ENCODE peak calls at places on chromosomes 7 and 10, in four cellular contexts. B, Z, I and X are unnamed samples. For H3K27me3, the result is how much of the 10 kb centered on the place peaks cover.

GRCh38 chr7:88299126-88299525 is 7.6 kb downstream of the STEAP4 start:
- DNase-seq in Z (no peak), I (no peak), B (no peak), X (no peak)

GRCh38 chr7:66250711-66251110 is 45.6 kb downstream of the TPST1 start:
- DNase-seq in B (no peak), Z (no peak), I (peak), X (no peak)

GRCh38 chr10:49174261-49174925 is 13.8 kb downstream of the TMEM273 start:
- DNase-seq in Z (no peak), I (no peak), B (no peak), X (no peak)

GRCh38 chr10:87038786-87039185 is 18.7 kb downstream of the FAM25A start:
- DNase-seq in I (no peak), Z (peak), B (no peak), X (no peak)

GRCh38 chr7:70134029-70134445 is 535.8 kb downstream of the AUTS2 start:
- DNase-seq in Z (no peak), B (no peak), I (no peak), X (no peak)

GRCh38 chr10:21524526-21525366 is 736 bp downstream of the SKIDA1 start:
- DNase-seq in I (peak), Z (no peak), B (no peak), X (no peak)

GRCh38 chr10:124093076-124093773 is at the start of gene CHST15:
- DNase-seq in B (peak), Z (peak), I (peak), X (peak)

GRCh38 chr7:30225863-30226361 is 58.5 kb upstream of the ZNRF2 start:
- DNase-seq in I (peak), B (peak), Z (peak), X (peak)

GRCh38 chr7:143279186-143280098 is 5.3 kb upstream of the TMEM139 start:
- DNase-seq in Z (no peak), B (no peak), I (peak), X (no peak)

GRCh38 chr10:62618576-62619408 is 185.7 kb upstream of the ADO start:
- DNase-seq in Z (peak), I (peak), B (peak), X (peak)

GRCh38 chr10:54559498-54559897 is 241.5 kb downstream of the PCDH15 start:
- DNase-seq in I (no peak), B (no peak), Z (no peak), X (no peak)

GRCh38 chr7:103951311-103951710 is 38.1 kb downstream of the RELN start:
- DNase-seq in B (no peak), Z (no peak), I (no peak), X (no peak)

GRCh38 chr7:73824986-73825385 is 5.8 kb upstream of the CLDN4 start:
- DNase-seq in I (no peak), Z (peak), B (no peak), X (no peak)

DNA sequence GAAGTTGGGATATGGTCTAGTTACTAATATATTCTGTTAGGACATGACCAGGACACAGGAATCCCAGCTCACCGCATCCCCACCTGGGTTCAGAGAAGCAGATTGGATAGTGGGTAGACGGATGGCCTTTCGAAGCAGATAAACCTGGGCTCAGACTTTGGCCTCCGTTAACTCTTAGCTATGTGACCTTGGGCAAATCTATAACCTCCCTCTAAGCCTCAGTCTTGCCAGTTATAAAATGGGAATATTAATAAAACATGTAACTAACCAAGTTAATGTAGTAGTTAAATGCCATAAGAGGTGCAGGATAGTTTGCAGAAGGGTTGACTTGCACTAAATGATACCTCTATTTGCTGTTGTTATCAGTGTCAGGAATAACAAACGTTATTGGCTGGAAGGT is 127.6 kb upstream of the JCAD start:
- DNase-seq in I (no peak), Z (no peak), B (no peak), X (no peak)
- H3K4me3 ChIP-seq in I (no peak), Z (no peak), B (no peak), X (no peak)

GRCh38 chr7:149880871-149881301 is 7.1 kb downstream of the ATP6V0E2 start:
- DNase-seq in Z (no peak), I (peak), B (no peak), X (peak)
- H3K27ac ChIP-seq in Z (no peak), I (no peak), B (no peak), X (no peak)

DNA sequence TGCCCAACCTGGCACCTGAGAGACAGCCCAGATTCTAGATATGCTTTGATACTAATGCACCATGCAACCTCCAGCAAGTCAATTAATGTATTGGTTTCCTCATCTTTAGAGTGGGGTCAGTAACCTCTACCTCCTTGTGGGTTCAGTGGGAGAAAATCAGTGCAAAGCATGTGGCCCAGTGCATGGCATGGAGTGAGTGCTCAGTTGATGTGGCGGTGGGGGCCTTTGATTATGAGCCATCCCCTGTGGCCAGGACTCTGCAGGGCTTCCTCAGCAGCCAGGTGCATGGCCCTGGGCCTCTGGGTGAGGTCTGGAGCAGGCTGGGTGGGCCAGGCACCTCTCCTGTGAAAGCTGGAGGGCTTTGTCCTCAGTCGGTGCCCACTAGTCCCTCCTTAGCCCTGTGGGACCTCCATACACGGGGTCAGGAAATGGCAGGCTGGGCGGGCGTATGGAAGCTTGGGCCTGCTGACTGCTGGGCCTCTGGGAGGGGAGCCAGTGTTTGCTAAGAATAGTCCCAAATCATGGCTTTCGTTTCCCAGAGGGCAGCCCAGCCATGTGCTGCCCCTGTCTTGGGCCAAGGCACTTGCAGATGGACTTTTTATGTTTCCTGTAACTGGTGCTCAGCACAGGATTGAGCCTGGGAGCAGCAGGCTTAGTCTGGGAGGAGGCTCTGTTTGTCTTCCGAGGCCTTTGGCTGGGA is 3.4 kb downstream of the PALD1 start:
- DNase-seq in I (no peak), B (peak), Z (no peak), X (peak)
- H3K27me3 ChIP-seq in I (under half), B (under half), Z (under half), X (under half)

GRCh38 chr7:22572937-22573336 is 72.9 kb upstream of the STEAP1B start:
- DNase-seq in Z (no peak), B (no peak), I (no peak), X (no peak)
- H3K4me3 ChIP-seq in Z (no peak), B (no peak), I (no peak), X (no peak)

DNA sequence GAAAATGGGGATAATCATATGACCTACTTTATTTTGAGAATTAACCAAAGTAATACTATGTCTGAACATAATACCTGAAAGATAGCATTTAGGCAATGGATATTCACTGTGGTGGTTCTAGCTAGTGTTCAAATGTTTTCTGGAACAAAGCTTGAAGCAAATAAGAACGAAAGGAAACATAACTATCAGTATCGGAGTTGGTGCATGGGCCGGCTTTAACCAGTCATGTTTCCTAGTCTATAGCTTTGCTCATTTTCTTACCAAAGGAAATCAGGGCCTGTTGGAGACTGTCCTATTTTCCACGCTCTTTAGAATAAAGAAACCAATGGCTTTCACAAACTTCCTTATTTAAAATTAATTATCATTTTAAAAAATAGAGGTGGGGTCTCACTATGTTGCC is 8.9 kb downstream of the IL2RA start:
- DNase-seq in I (no peak), B (no peak), Z (no peak), X (no peak)
- H3K27ac ChIP-seq in I (no peak), B (no peak), Z (peak), X (peak)

DNA sequence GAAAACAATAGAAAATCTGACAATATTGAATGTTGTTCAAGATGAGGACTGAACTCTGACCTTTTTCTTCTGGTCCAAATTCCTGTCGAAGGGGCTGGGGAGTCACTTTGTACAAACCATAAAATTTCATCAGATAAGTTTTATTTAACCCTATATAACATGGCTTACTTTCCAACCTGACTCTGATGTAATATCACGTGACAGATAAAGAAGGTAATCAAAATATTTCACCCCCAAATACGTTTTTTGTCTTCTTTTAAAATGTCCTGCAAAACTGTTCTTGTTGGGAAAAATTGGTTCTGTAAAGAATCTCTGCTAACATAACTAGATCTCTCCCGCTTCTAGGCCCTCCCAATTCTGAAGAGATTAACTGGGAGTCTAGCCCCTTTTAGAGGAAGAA is 90.9 kb upstream of the MDFIC start:
- DNase-seq in I (no peak), Z (no peak), B (no peak), X (no peak)
- H3K27me3 ChIP-seq in I (under half), Z (under half), B (under half), X (under half)

GRCh38 chr10:31028076-31028475 is 3.6 kb downstream of the ZNF438 start:
- DNase-seq in I (no peak), B (no peak), Z (no peak), X (no peak)

GRCh38 chr10:31031666-31032514 is at the start of gene ZNF438:
- DNase-seq in Z (peak), B (peak), I (peak), X (peak)

GRCh38 chr10:31031205-31031665 is 430 bp downstream of the ZNF438 start:
- DNase-seq in Z (no peak), I (no peak), B (no peak), X (no peak)

GRCh38 chr10:31030800-31031199 is 865 bp downstream of the ZNF438 start:
- DNase-seq in Z (no peak), B (no peak), I (no peak), X (no peak)

DNA sequence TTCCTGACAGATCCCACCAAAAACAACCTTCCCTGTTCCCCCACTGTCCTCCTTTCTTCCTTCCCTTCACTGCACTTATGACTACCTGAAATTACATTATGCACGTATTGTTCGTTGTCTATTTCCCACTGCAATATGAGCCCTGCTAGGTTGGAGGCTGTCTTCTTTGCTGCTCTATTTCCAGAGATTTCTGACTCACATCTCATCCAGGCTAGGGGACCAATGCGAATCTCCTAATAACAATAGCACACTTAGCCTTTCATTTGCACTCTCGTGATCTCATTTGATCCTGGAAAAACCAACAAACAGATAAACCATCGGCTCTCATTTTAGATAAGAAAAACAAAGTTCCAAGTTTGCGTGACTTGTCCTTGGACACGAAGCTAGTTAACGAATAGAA is 1.4 kb downstream of the ZNF438 start:
- DNase-seq in B (no peak), Z (no peak), I (peak), X (no peak)
- H3K4me3 ChIP-seq in B (no peak), Z (no peak), I (no peak), X (no peak)

DNA sequence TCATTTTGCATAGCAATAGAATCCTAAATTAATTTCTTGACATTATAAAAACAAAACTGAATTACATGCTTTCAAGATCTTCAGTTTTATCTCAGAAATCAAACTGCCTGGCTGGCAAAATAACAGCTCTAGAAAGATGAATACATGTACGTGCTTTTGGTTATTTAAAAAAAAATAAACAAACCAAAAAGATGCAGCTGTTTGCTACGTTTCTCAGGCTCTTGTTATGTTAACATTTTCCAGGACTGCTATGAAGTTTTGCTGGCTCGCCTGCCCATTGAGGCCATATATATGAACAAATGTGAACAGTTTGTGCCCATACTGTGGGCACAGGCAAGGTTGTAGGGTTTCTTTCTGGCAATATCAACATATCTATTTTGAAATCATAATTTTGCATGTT is 86.6 kb downstream of the ODAD2 start:
- DNase-seq in Z (no peak), I (no peak), B (no peak), X (no peak)
- H3K27ac ChIP-seq in Z (no peak), I (no peak), B (no peak), X (no peak)

GRCh38 chr7:139536158-139536557 is 12.7 kb downstream of the CLEC2L start:
- DNase-seq in I (no peak), Z (no peak), B (no peak), X (no peak)

GRCh38 chr7:139535252-139535651 is 11.8 kb downstream of the CLEC2L start:
- DNase-seq in B (no peak), Z (no peak), I (no peak), X (no peak)

GRCh38 chr7:139526578-139527544 is 3.4 kb downstream of the CLEC2L start:
- DNase-seq in B (no peak), Z (no peak), I (peak), X (no peak)

GRCh38 chr7:139531094-139531493 is 7.6 kb downstream of the CLEC2L start:
- DNase-seq in I (no peak), B (no peak), Z (no peak), X (no peak)

DNA sequence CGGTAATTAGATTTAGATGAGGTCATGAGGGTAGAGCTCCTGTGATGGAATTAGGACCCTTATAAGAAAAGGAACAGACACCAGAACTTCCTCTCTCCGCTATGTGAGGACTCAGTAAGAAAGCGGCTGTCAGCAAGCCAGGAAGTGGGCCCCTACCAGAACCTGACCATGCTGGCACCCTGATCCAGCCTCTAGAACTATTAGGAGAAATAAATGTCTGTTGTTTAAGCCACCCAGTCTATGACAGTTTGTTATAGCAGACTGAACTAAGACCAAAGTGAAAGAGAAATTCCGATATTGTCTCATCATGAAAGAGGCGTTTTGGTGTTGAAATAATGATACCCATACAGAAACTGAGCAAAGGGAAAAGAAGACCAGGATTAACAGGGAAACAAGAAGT is 9.2 kb downstream of the CLEC2L start:
- DNase-seq in B (no peak), Z (no peak), I (no peak), X (no peak)
- H3K27me3 ChIP-seq in B (under half), Z (under half), I (under half), X (under half)